ENCODE peak calls at places on chromosomes 12 and 14, in seven cellular contexts. B is AG10803, D is astrocyte, Y is neural progenitor cell, R is GM23248, T is ovary, E is trophoblast cell. C is an unnamed sample.

GRCh38 chr14:101503431-101504095 is 57.7 kb upstream of the DIO3 start:
- DNase-seq in B (no peak), D (no peak), E (no peak), T (peak; percentile 13), R (no peak), Y (no peak), C (no peak)

GRCh38 chr14:33375781-33376180 is 437.1 kb downstream of the NPAS3 start:
- DNase-seq in D (peak; percentile 95), E (no peak), Y (no peak), R (no peak), B (peak; percentile 31), T (no peak), C (no peak)

GRCh38 chr12:7102582-7102981 is 6.4 kb downstream of the C1RL start:
- DNase-seq in B (no peak), Y (no peak), R (no peak), E (no peak), D (no peak), T (no peak), C (no peak)

GRCh38 chr12:94712852-94713545 is 62.6 kb upstream of the TMCC3 start:
- DNase-seq in E (no peak), T (no peak), B (no peak), R (no peak), Y (no peak), D (no peak), C (no peak)

GRCh38 chr14:75132374-75133086 is 5.7 kb upstream of the NEK9 start:
- DNase-seq in Y (peak; percentile 81), B (peak; percentile 71), R (peak; percentile 78), E (peak; percentile 61), T (peak; percentile 61), D (peak; percentile 22), C (peak; percentile 87)

GRCh38 chr12:53120685-53121525 is 17.6 kb downstream of the SOAT2 start:
- DNase-seq in E (no peak), B (no peak), R (no peak), Y (no peak), T (no peak), D (no peak), C (no peak)

GRCh38 chr14:33792387-33793368 is 158.2 kb downstream of the EGLN3 start:
- DNase-seq in E (peak; percentile 61), Y (peak; percentile 88), D (peak; percentile 72), B (peak; percentile 79), R (peak; percentile 88), T (peak; percentile 82), C (peak; percentile 59)

GRCh38 chr14:60532442-60532841 is 23.5 kb downstream of the SIX6 start:
- DNase-seq in R (no peak), T (no peak), E (no peak), Y (no peak), B (no peak), D (no peak), C (no peak)

GRCh38 chr14:54565236-54566151 is 1.4 kb upstream of the SAMD4A start:
- DNase-seq in D (peak; percentile 80), B (peak; percentile 95), Y (peak; percentile 88), E (peak; percentile 96), R (peak; percentile 96), T (peak; percentile 98), C (peak; percentile 91)

GRCh38 chr12:123085730-123086487 is 65.0 kb downstream of the PITPNM2 start:
- DNase-seq in E (no peak), D (peak; percentile 23), Y (no peak), T (no peak), B (peak; percentile 36), R (peak; percentile 73), C (peak; percentile 67)

GRCh38 chr12:108839011-108839889 is 18.1 kb downstream of the SSH1 start:
- DNase-seq in Y (no peak), E (no peak), B (peak; percentile 99), D (peak; percentile 82), T (peak; percentile 56), R (peak; percentile 84), C (no peak)

GRCh38 chr14:55071870-55072640 is 20.6 kb downstream of the MAPK1IP1L start:
- DNase-seq in R (peak; percentile 98), Y (no peak), E (peak; percentile 4), T (peak; percentile 33), B (peak; percentile 93), D (peak; percentile 98), C (no peak)

GRCh38 chr12:93127582-93128331 is 198.7 kb upstream of the EEA1 start:
- DNase-seq in R (peak; percentile 24), D (peak; percentile 70), Y (peak; percentile 9), B (peak; percentile 91), T (peak; percentile 88), E (peak; percentile 88), C (peak; percentile 39)

GRCh38 chr12:20398720-20399119 is 30.4 kb downstream of the PDE3A start:
- DNase-seq in D (no peak), B (no peak), T (no peak), Y (no peak), E (no peak), R (no peak), C (no peak)

GRCh38 chr12:88658009-88658408 is 77.7 kb upstream of the KITLG start:
- DNase-seq in T (no peak), R (peak; percentile 65), D (peak; percentile 73), Y (no peak), E (no peak), B (peak; percentile 59), C (no peak)

GRCh38 chr12:26309646-26310045 is 114.3 kb downstream of the SSPN start:
- DNase-seq in T (no peak), E (no peak), R (no peak), B (no peak), Y (no peak), D (no peak), C (no peak)

GRCh38 chr14:61696753-61697318 is 1.5 kb downstream of the HIF1A start:
- DNase-seq in D (no peak), Y (no peak), B (no peak), R (peak; percentile 65), E (no peak), T (no peak), C (no peak)

GRCh38 chr14:71328183-71328582 is 420.9 kb downstream of the PCNX1 start:
- DNase-seq in T (no peak), R (no peak), Y (no peak), E (no peak), D (peak; percentile 29), B (no peak), C (no peak)

GRCh38 chr14:76091036-76091435 is 60.7 kb upstream of the GPATCH2L start:
- DNase-seq in E (no peak), D (no peak), T (no peak), R (peak; percentile 74), B (peak; percentile 64), Y (peak; percentile 33), C (no peak)

GRCh38 chr14:21205026-21205677 is 49.3 kb upstream of the OR5AU1 start:
- DNase-seq in Y (no peak), E (no peak), T (no peak), R (no peak), D (no peak), B (no peak), C (no peak)

GRCh38 chr14:94050231-94050880 is 24.2 kb downstream of the OTUB2 start:
- DNase-seq in R (no peak), B (no peak), Y (no peak), E (no peak), D (no peak), T (no peak), C (no peak)

GRCh38 chr12:41512531-41512930 is 324.4 kb downstream of the PDZRN4 start:
- DNase-seq in D (no peak), T (no peak), E (no peak), B (no peak), Y (no peak), R (no peak), C (no peak)

GRCh38 chr12:78181544-78182162 is 351.0 kb downstream of the NAV3 start:
- DNase-seq in E (peak; percentile 21), Y (peak; percentile 44), R (peak; percentile 41), D (no peak), T (no peak), B (peak; percentile 26), C (peak; percentile 14)

GRCh38 chr14:28742171-28742846 is 24.3 kb upstream of the FOXG1 start:
- DNase-seq in R (no peak), B (no peak), D (no peak), E (no peak), T (no peak), Y (no peak), C (no peak)

GRCh38 chr14:85528882-85529585 is 910 bp upstream of the FLRT2 start:
- DNase-seq in D (peak; percentile 77), E (no peak), Y (peak; percentile 48), B (peak; percentile 89), T (peak; percentile 35), R (peak; percentile 92), C (no peak)

GRCh38 chr14:65753061-65753460 is 340.5 kb downstream of the FUT8 start:
- DNase-seq in E (no peak), D (no peak), T (no peak), R (no peak), Y (no peak), B (no peak), C (peak; percentile 98)

GRCh38 chr14:101506211-101506920 is 54.9 kb upstream of the DIO3 start:
- DNase-seq in B (no peak), E (no peak), R (no peak), T (peak; percentile 16), D (no peak), Y (no peak), C (no peak)

GRCh38 chr14:32709072-32709471 is 229.6 kb upstream of the NPAS3 start:
- DNase-seq in D (peak; percentile 95), B (peak; percentile 94), R (peak; percentile 90), T (peak; percentile 57), Y (no peak), E (no peak), C (no peak)

GRCh38 chr14:25048170-25049126 is 1.5 kb downstream of the STXBP6 start:
- DNase-seq in B (peak; percentile 85), T (peak; percentile 53), E (no peak), R (peak; percentile 97), Y (no peak), D (peak; percentile 81), C (peak; percentile 66)
- H3K4me3 ChIP-seq in B (peak overlapping the region; percentile 70), T (peak overlapping the region; percentile 70), E (no peak overlapping the region), R (peak overlapping the region; percentile 87), Y (peak overlapping the region; percentile 71), D (peak overlapping the region; percentile 65), C (peak overlapping the region; percentile 81)

DNA sequence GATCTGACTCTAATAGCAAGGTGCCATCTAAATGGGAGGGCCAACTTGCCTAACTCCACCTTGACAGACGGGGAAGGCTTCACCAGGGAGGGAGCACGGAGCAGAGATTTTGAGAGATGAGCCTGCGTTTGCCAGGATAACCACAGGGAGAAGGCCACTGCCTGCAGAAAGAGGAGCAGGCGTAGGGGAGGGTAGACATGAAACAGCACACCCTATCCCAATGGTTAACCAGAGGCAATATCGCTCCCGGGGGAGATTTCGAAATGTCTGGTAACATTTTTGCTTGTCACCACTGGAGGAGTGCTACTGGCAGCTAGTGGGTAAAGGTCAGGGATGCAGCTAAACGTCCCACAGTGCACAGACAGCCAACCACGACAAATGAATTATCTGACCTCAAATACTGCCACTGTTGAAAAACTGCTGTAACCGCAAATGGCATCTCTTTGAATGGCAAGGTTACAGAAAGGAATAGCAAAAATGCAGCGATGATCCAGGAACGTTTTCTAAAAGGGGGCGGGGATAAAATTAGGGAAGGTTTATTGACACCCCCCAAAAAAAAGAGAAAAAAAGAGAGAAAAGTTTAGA is 126.0 kb upstream of the ATF7IP start:
- DNase-seq in D (peak; percentile 57), B (peak; percentile 71), R (peak; percentile 53), Y (no peak), E (peak; percentile 99), T (no peak), C (no peak)
- H3K4me3 ChIP-seq in D (no peak overlapping the region), B (peak overlapping the region; percentile 5), R (peak overlapping the region; percentile 22), Y (no peak overlapping the region), E (no peak overlapping the region), T (no peak overlapping the region), C (no peak overlapping the region)

GRCh38 chr12:48881652-48882324 is 16.1 kb upstream of the RND1 start:
- DNase-seq in R (peak; percentile 30), B (no peak), D (no peak), E (no peak), T (no peak), Y (peak; percentile 33), C (no peak)
- H3K4me3 ChIP-seq in R (peak overlapping the region; percentile 23), B (peak overlapping the region; percentile 39), D (peak overlapping the region; percentile 19), E (no peak overlapping the region), T (no peak overlapping the region), Y (peak overlapping the region; percentile 4), C (no peak overlapping the region)

GRCh38 chr12:43009307-43009706 is 419.8 kb upstream of the PRICKLE1 start:
- DNase-seq in Y (no peak), D (peak; percentile 18), R (no peak), T (no peak), E (no peak), B (no peak), C (no peak)
- H3K4me3 ChIP-seq in Y (no peak overlapping the region), D (no peak overlapping the region), R (no peak overlapping the region), T (no peak overlapping the region), E (no peak overlapping the region), B (no peak overlapping the region), C (no peak overlapping the region)

C was measured in small intestine.